ENCODE peak calls at places on chromosome 4, in four cellular contexts. One of them, this sample, is unnamed.

GRCh38 chr4:53196872-53197759 is 168.7 kb downstream of the SCFD2 start:
- DNase-seq in NCI-H1105: peak
- DNase-seq in stimulated activated CD4-positive, alpha-beta T cell treated with anti-CD3 and anti-CD28 coated beads, Interleukin-15, amount 100 ng/mL, for 1 hour: no peak
- DNase-seq in stomach: no peak
- DNase-seq in this sample: peak

GRCh38 chr4:78222575-78223186 is 165.6 kb downstream of the FRAS1 start:
- DNase-seq in stomach: no peak
- DNase-seq in stimulated activated CD4-positive, alpha-beta T cell treated with anti-CD3 and anti-CD28 coated beads, Interleukin-15, amount 100 ng/mL, for 1 hour: no peak
- DNase-seq in NCI-H1105: peak
- DNase-seq in this sample: peak

GRCh38 chr4:183848762-183849161 is 56.3 kb upstream of the STOX2 start:
- DNase-seq in stimulated activated CD4-positive, alpha-beta T cell treated with anti-CD3 and anti-CD28 coated beads, Interleukin-15, amount 100 ng/mL, for 1 hour: no peak
- DNase-seq in stomach: peak
- DNase-seq in NCI-H1105: peak
- DNase-seq in this sample: no peak

GRCh38 chr4:26746742-26747351 is 113.8 kb upstream of the STIM2 start:
- DNase-seq in stomach: no peak
- DNase-seq in NCI-H1105: no peak
- DNase-seq in stimulated activated CD4-positive, alpha-beta T cell treated with anti-CD3 and anti-CD28 coated beads, Interleukin-15, amount 100 ng/mL, for 1 hour: no peak
- DNase-seq in this sample: no peak

GRCh38 chr4:127421418-127421817 is 211.3 kb upstream of the INTU start:
- DNase-seq in stimulated activated CD4-positive, alpha-beta T cell treated with anti-CD3 and anti-CD28 coated beads, Interleukin-15, amount 100 ng/mL, for 1 hour: no peak
- DNase-seq in stomach: no peak
- DNase-seq in NCI-H1105: no peak
- DNase-seq in this sample: no peak

GRCh38 chr4:113979157-113979972 is at the start of gene ARSJ:
- DNase-seq in stimulated activated CD4-positive, alpha-beta T cell treated with anti-CD3 and anti-CD28 coated beads, Interleukin-15, amount 100 ng/mL, for 1 hour: no peak
- DNase-seq in NCI-H1105: no peak
- DNase-seq in stomach: peak
- DNase-seq in this sample: no peak

GRCh38 chr4:139763668-139764067 is 98.0 kb downstream of the MGST2 start:
- DNase-seq in stomach: no peak
- DNase-seq in stimulated activated CD4-positive, alpha-beta T cell treated with anti-CD3 and anti-CD28 coated beads, Interleukin-15, amount 100 ng/mL, for 1 hour: no peak
- DNase-seq in NCI-H1105: no peak
- DNase-seq in this sample: no peak

GRCh38 chr4:17058506-17058905 is 160.1 kb upstream of the LDB2 start:
- DNase-seq in stimulated activated CD4-positive, alpha-beta T cell treated with anti-CD3 and anti-CD28 coated beads, Interleukin-15, amount 100 ng/mL, for 1 hour: no peak
- DNase-seq in NCI-H1105: no peak
- DNase-seq in stomach: no peak
- DNase-seq in this sample: no peak

GRCh38 chr4:149927514-149927913 is 111.9 kb upstream of the IQCM start:
- DNase-seq in stomach: no peak
- DNase-seq in stimulated activated CD4-positive, alpha-beta T cell treated with anti-CD3 and anti-CD28 coated beads, Interleukin-15, amount 100 ng/mL, for 1 hour: no peak
- DNase-seq in NCI-H1105: no peak
- DNase-seq in this sample: no peak

GRCh38 chr4:2060578-2061207 is 1.6 kb downstream of the NAT8L start:
- DNase-seq in stimulated activated CD4-positive, alpha-beta T cell treated with anti-CD3 and anti-CD28 coated beads, Interleukin-15, amount 100 ng/mL, for 1 hour: no peak
- DNase-seq in stomach: no peak
- DNase-seq in NCI-H1105: no peak
- DNase-seq in this sample: no peak

GRCh38 chr4:34732170-34732569 is 1512.1 kb downstream of the ARAP2 start:
- DNase-seq in stomach: peak
- DNase-seq in stimulated activated CD4-positive, alpha-beta T cell treated with anti-CD3 and anti-CD28 coated beads, Interleukin-15, amount 100 ng/mL, for 1 hour: no peak
- DNase-seq in NCI-H1105: no peak
- DNase-seq in this sample: no peak

GRCh38 chr4:2756691-2757350 is 685 bp upstream of the TNIP2 start:
- DNase-seq in stimulated activated CD4-positive, alpha-beta T cell treated with anti-CD3 and anti-CD28 coated beads, Interleukin-15, amount 100 ng/mL, for 1 hour: no peak
- DNase-seq in stomach: no peak
- DNase-seq in NCI-H1105: no peak
- DNase-seq in this sample: no peak

GRCh38 chr4:154332681-154333421 is 158.7 kb downstream of the DCHS2 start:
- DNase-seq in stomach: no peak
- DNase-seq in NCI-H1105: peak
- DNase-seq in stimulated activated CD4-positive, alpha-beta T cell treated with anti-CD3 and anti-CD28 coated beads, Interleukin-15, amount 100 ng/mL, for 1 hour: peak
- DNase-seq in this sample: no peak

GRCh38 chr4:75549019-75549418 is 6.8 kb upstream of the ODAPH start:
- DNase-seq in stomach: no peak
- DNase-seq in NCI-H1105: no peak
- DNase-seq in stimulated activated CD4-positive, alpha-beta T cell treated with anti-CD3 and anti-CD28 coated beads, Interleukin-15, amount 100 ng/mL, for 1 hour: no peak
- DNase-seq in this sample: no peak

GRCh38 chr4:161498155-161498554 is 665.6 kb downstream of the FSTL5 start:
- DNase-seq in stimulated activated CD4-positive, alpha-beta T cell treated with anti-CD3 and anti-CD28 coated beads, Interleukin-15, amount 100 ng/mL, for 1 hour: no peak
- DNase-seq in stomach: no peak
- DNase-seq in NCI-H1105: no peak
- DNase-seq in this sample: no peak

GRCh38 chr4:182770969-182771330 is 146.2 kb downstream of the DCTD start:
- DNase-seq in stimulated activated CD4-positive, alpha-beta T cell treated with anti-CD3 and anti-CD28 coated beads, Interleukin-15, amount 100 ng/mL, for 1 hour: no peak
- DNase-seq in NCI-H1105: no peak
- DNase-seq in stomach: no peak
- DNase-seq in this sample: no peak

GRCh38 chr4:101419324-101420135 is 72.2 kb upstream of the PPP3CA start:
- DNase-seq in stomach: no peak
- DNase-seq in NCI-H1105: peak
- DNase-seq in stimulated activated CD4-positive, alpha-beta T cell treated with anti-CD3 and anti-CD28 coated beads, Interleukin-15, amount 100 ng/mL, for 1 hour: no peak
- DNase-seq in this sample: peak

GRCh38 chr4:28369504-28369903 is 1508.9 kb downstream of the STIM2 start:
- DNase-seq in stomach: no peak
- DNase-seq in NCI-H1105: no peak
- DNase-seq in stimulated activated CD4-positive, alpha-beta T cell treated with anti-CD3 and anti-CD28 coated beads, Interleukin-15, amount 100 ng/mL, for 1 hour: no peak
- DNase-seq in this sample: no peak

GRCh38 chr4:126627255-126627654 is 1005.5 kb upstream of the INTU start:
- DNase-seq in stimulated activated CD4-positive, alpha-beta T cell treated with anti-CD3 and anti-CD28 coated beads, Interleukin-15, amount 100 ng/mL, for 1 hour: no peak
- DNase-seq in NCI-H1105: no peak
- DNase-seq in stomach: no peak
- DNase-seq in this sample: no peak

GRCh38 chr4:168421671-168422070 is 58.6 kb downstream of the DDX60L start:
- DNase-seq in stimulated activated CD4-positive, alpha-beta T cell treated with anti-CD3 and anti-CD28 coated beads, Interleukin-15, amount 100 ng/mL, for 1 hour: no peak
- DNase-seq in NCI-H1105: no peak
- DNase-seq in stomach: peak
- DNase-seq in this sample: no peak

GRCh38 chr4:182449960-182450359 is 206.8 kb downstream of the TENM3 start:
- DNase-seq in NCI-H1105: no peak
- DNase-seq in stomach: no peak
- DNase-seq in stimulated activated CD4-positive, alpha-beta T cell treated with anti-CD3 and anti-CD28 coated beads, Interleukin-15, amount 100 ng/mL, for 1 hour: no peak
- DNase-seq in this sample: no peak

GRCh38 chr4:41204400-41204978 is 9.9 kb downstream of the APBB2 start:
- DNase-seq in NCI-H1105: no peak
- DNase-seq in stimulated activated CD4-positive, alpha-beta T cell treated with anti-CD3 and anti-CD28 coated beads, Interleukin-15, amount 100 ng/mL, for 1 hour: no peak
- DNase-seq in stomach: peak
- DNase-seq in this sample: no peak

GRCh38 chr4:88737304-88738015 is 39.8 kb upstream of the NAP1L5 start:
- DNase-seq in stimulated activated CD4-positive, alpha-beta T cell treated with anti-CD3 and anti-CD28 coated beads, Interleukin-15, amount 100 ng/mL, for 1 hour: no peak
- DNase-seq in NCI-H1105: peak
- DNase-seq in stomach: peak
- DNase-seq in this sample: no peak

GRCh38 chr4:141131738-141132688 is 1.3 kb downstream of the RNF150 start:
- DNase-seq in stomach: no peak
- DNase-seq in stimulated activated CD4-positive, alpha-beta T cell treated with anti-CD3 and anti-CD28 coated beads, Interleukin-15, amount 100 ng/mL, for 1 hour: no peak
- DNase-seq in NCI-H1105: no peak
- DNase-seq in this sample: no peak

GRCh38 chr4:65623509-65623908 is 46.8 kb downstream of the EPHA5 start:
- DNase-seq in NCI-H1105: no peak
- DNase-seq in stimulated activated CD4-positive, alpha-beta T cell treated with anti-CD3 and anti-CD28 coated beads, Interleukin-15, amount 100 ng/mL, for 1 hour: no peak
- DNase-seq in stomach: no peak
- DNase-seq in this sample: no peak

GRCh38 chr4:100190643-100191600 is 654 bp upstream of the DDIT4L start:
- DNase-seq in stimulated activated CD4-positive, alpha-beta T cell treated with anti-CD3 and anti-CD28 coated beads, Interleukin-15, amount 100 ng/mL, for 1 hour: no peak
- DNase-seq in NCI-H1105: peak
- DNase-seq in stomach: no peak
- DNase-seq in this sample: peak

GRCh38 chr4:2836391-2836859 is 7.2 kb upstream of the ADD1 start:
- DNase-seq in stomach: peak
- DNase-seq in stimulated activated CD4-positive, alpha-beta T cell treated with anti-CD3 and anti-CD28 coated beads, Interleukin-15, amount 100 ng/mL, for 1 hour: no peak
- DNase-seq in NCI-H1105: no peak
- DNase-seq in this sample: no peak

This sample was measured in NCI-H748 treated with DMSO at 0.1 percent for 48 hours.